ENCODE peak calls at places on chromosomes 3 and 15, in four cellular contexts. E, F, H and Q are unnamed samples.

GRCh38 chr3:16181361-16181760 is 6.9 kb downstream of the GALNT15 start:
- DNase-seq in F (no peak), H (no peak), E (no peak), Q (peak; percentile 34)

GRCh38 chr3:187706966-187707365 is 4.6 kb upstream of the RTP2 start:
- DNase-seq in H (no peak), F (no peak), E (no peak), Q (no peak)

GRCh38 chr3:45677045-45677436 is 12.2 kb upstream of the SACM1L start:
- DNase-seq in F (peak; percentile 18), E (peak; percentile 40), H (no peak), Q (peak; percentile 92)

GRCh38 chr3:72892081-72892763 is 4.4 kb downstream of the GXYLT2 start:
- DNase-seq in H (no peak), E (peak; percentile 56), F (no peak), Q (no peak)

GRCh38 chr15:70245932-70246622 is 148.4 kb upstream of the TLE3 start:
- DNase-seq in F (peak; percentile 62), E (no peak), H (peak; percentile 8), Q (peak; percentile 80)

GRCh38 chr3:172582712-172583111 is 59.5 kb upstream of the TNFSF10 start:
- DNase-seq in F (no peak), E (no peak), H (no peak), Q (no peak)

GRCh38 chr15:69794643-69795461 is 302.9 kb downstream of the TLE3 start:
- DNase-seq in F (no peak), H (no peak), E (no peak), Q (no peak)

GRCh38 chr3:101050061-101050460 is 56.8 kb upstream of the ABI3BP start:
- DNase-seq in F (no peak), H (no peak), E (no peak), Q (no peak)

GRCh38 chr3:119297169-119297568 is 3.0 kb downstream of the ARHGAP31 start:
- DNase-seq in H (no peak), E (no peak), F (no peak), Q (no peak)

GRCh38 chr15:58556541-58556940 is 124.8 kb downstream of the LIPC start:
- DNase-seq in H (no peak), E (no peak), F (no peak), Q (no peak)

GRCh38 chr3:59268170-59268569 is 218.3 kb upstream of the CFAP20DC start:
- DNase-seq in F (no peak), E (no peak), H (no peak), Q (no peak)

DNA sequence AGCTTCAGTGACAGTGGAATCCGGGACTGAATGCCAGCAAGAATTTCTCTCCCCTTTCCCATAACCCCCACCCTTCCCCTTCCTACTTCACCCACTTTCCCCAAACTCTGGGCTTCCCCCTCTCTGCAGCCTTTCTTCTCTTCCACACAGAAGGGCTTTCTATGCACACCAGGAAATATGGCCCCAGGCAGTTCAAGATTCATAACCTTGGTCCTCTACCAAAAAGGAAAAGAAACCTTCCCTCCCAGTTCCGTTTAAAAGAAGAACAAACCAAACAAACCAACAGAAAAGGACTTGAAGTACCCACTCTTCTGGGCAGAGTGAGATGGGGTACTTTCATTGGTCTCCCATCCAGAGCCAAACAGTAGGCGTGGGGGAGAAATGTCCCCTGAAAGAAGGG is 68.8 kb upstream of the ABHD2 start:
- DNase-seq in F (no peak), E (no peak), H (no peak), Q (no peak)
- TF ChIP-seq MAX in F (no peak), E (no peak), H (no peak), Q (no peak)

GRCh38 chr3:112740800-112741199 is 99.9 kb upstream of the CCDC80 start:
- DNase-seq in F (no peak), H (no peak), E (no peak), Q (no peak)

GRCh38 chr3:112738366-112738765 is 97.4 kb upstream of the CCDC80 start:
- DNase-seq in F (no peak), H (no peak), E (no peak), Q (no peak)

GRCh38 chr3:112741956-112742355 is 101.0 kb upstream of the CCDC80 start:
- DNase-seq in F (no peak), E (no peak), H (no peak), Q (no peak)

GRCh38 chr3:112736802-112737566 is 96.0 kb upstream of the CCDC80 start:
- DNase-seq in H (no peak), E (no peak), F (no peak), Q (no peak)

GRCh38 chr3:112739252-112739945 is 98.5 kb upstream of the CCDC80 start:
- DNase-seq in F (no peak), E (no peak), H (no peak), Q (no peak)
- TF ChIP-seq CTCF in F (no peak), E (no peak), H (no peak), Q (no peak)

GRCh38 chr15:90644946-90645725 is 72.0 kb upstream of the BLM start:
- DNase-seq in F (no peak), E (no peak), H (no peak), Q (no peak)
- TF ChIP-seq MAX in F (no peak), E (no peak), H (no peak), Q (no peak)

GRCh38 chr15:35477853-35478252 is 68.1 kb downstream of the DPH6 start:
- DNase-seq in E (no peak), F (no peak), H (no peak), Q (no peak)
- TF ChIP-seq CTCF in E (no peak), F (no peak), H (no peak), Q (no peak)